ENCODE peak calls at places on chromosomes 12 and 14, in nine cellular contexts. H is NCI-H510A, J is T-helper 2 cell, N is uterus, Y is RPMI8226, U is heart right ventricle, B is Panc1, M is left kidney, S is occipital lobe. O is an unnamed sample.

GRCh38 chr12:130719263-130719892 is 3.3 kb upstream of the RIMBP2 start:
- DNase-seq in H (no peak), J (no peak), N (no peak), Y (no peak), U (no peak), B (no peak), M (no peak), S (no peak), O (peak)

GRCh38 chr12:120012067-120012621 is 23.1 kb downstream of the BICDL1 start:
- DNase-seq in H (no peak), J (peak), N (no peak), Y (no peak), U (no peak), B (no peak), M (peak), S (peak), O (peak)

GRCh38 chr14:38504175-38504574 is 248.3 kb upstream of the CLEC14A start:
- DNase-seq in H (no peak), J (no peak), N (no peak), Y (no peak), U (no peak), B (no peak), M (no peak), S (no peak), O (no peak)

GRCh38 chr14:61077946-61078738 is 97.1 kb downstream of the SLC38A6 start:
- DNase-seq in H (no peak), J (no peak), N (no peak), Y (no peak), U (no peak), B (no peak), M (no peak), S (no peak), O (no peak)

GRCh38 chr14:26841920-26842741 is 244.3 kb upstream of the NOVA1 start:
- DNase-seq in H (no peak), J (no peak), N (peak), Y (no peak), U (no peak), B (peak), M (no peak), S (no peak), O (peak)

GRCh38 chr12:106345739-106346138 is 11.8 kb upstream of the POLR3B start:
- DNase-seq in H (no peak), J (no peak), N (no peak), Y (peak), U (no peak), B (peak), M (peak), S (no peak), O (peak)

GRCh38 chr14:72736348-72736747 is 157.6 kb downstream of the DPF3 start:
- DNase-seq in H (no peak), J (no peak), N (no peak), Y (peak), U (no peak), B (no peak), M (peak), S (no peak), O (no peak)

GRCh38 chr12:66117242-66117641 is 13.3 kb downstream of the LLPH start:
- DNase-seq in H (no peak), J (no peak), N (no peak), Y (no peak), U (no peak), B (no peak), M (no peak), S (no peak), O (no peak)

GRCh38 chr12:122795807-122796206 is 21.4 kb downstream of the CCDC62 start:
- DNase-seq in H (no peak), J (no peak), N (no peak), Y (no peak), U (no peak), B (no peak), M (peak), S (no peak), O (no peak)

GRCh38 chr12:116670859-116671258 is 67.0 kb downstream of the SPRING1 start:
- DNase-seq in H (no peak), J (no peak), N (no peak), Y (no peak), U (no peak), B (no peak), M (no peak), S (no peak), O (no peak)

GRCh38 chr14:99687284-99688209 is 3.4 kb downstream of the CYP46A1 start:
- DNase-seq in H (no peak), J (no peak), N (peak), Y (peak), U (no peak), B (no peak), M (peak), S (no peak), O (no peak)

GRCh38 chr12:15597125-15597830 is 191.9 kb downstream of the EPS8 start:
- DNase-seq in H (no peak), J (no peak), N (no peak), Y (no peak), U (no peak), B (no peak), M (no peak), S (no peak), O (no peak)

GRCh38 chr14:49986344-49987014 is 93.6 kb downstream of the ARF6 start:
- DNase-seq in H (no peak), J (no peak), N (no peak), Y (no peak), U (no peak), B (no peak), M (no peak), S (no peak), O (no peak)

GRCh38 chr12:24668563-24668962 is 280.3 kb downstream of the BCAT1 start:
- DNase-seq in H (no peak), J (no peak), N (no peak), Y (no peak), U (no peak), B (no peak), M (no peak), S (no peak), O (no peak)

GRCh38 chr14:44657688-44658388 is 150.8 kb upstream of the FSCB start:
- DNase-seq in H (no peak), J (no peak), N (no peak), Y (no peak), U (no peak), B (no peak), M (peak), S (no peak), O (peak)

GRCh38 chr14:32702571-32702970 is 236.1 kb upstream of the NPAS3 start:
- DNase-seq in H (no peak), J (no peak), N (peak), Y (no peak), U (peak), B (no peak), M (peak), S (no peak), O (peak)

O was measured in pons.